ENCODE peak calls at places on chromosome X, in five cellular contexts. Z is NT2/D1, L is heart left ventricle, U is A549, X is hepatocyte. T is an unnamed sample.

GRCh38 chrX:153646620-153647373 is at the start of gene DUSP9:
- DNase-seq in X (peak; percentile 72), L (peak; percentile 21), U (peak; percentile 69), Z (no peak), T (peak; percentile 18)

GRCh38 chrX:57156397-57157049 is 19.3 kb upstream of the SPIN2A start:
- DNase-seq in X (peak; percentile 50), Z (peak; percentile 44), U (no peak), L (no peak), T (no peak)

GRCh38 chrX:45632506-45632905 is 431.8 kb upstream of the DIPK2B start:
- DNase-seq in X (no peak), Z (no peak), L (no peak), U (no peak), T (no peak)

GRCh38 chrX:9717376-9717775 is 48.3 kb downstream of the GPR143 start:
- DNase-seq in U (no peak), Z (no peak), X (no peak), L (no peak), T (no peak)

GRCh38 chrX:68801737-68802290 is 27.0 kb upstream of the EFNB1 start:
- DNase-seq in L (no peak), X (no peak), U (no peak), Z (no peak), T (no peak)

GRCh38 chrX:1906028-1906427 is 291.2 kb downstream of the ASMT start:
- DNase-seq in X (no peak), Z (no peak), L (no peak), U (no peak), T (no peak)

GRCh38 chrX:145848451-145848850 is 30.8 kb downstream of the SLITRK2 start:
- DNase-seq in X (peak; percentile 20), U (no peak), Z (no peak), L (no peak), T (no peak)

GRCh38 chrX:95076449-95076848 is 1402.4 kb downstream of the FAM133A start:
- DNase-seq in L (no peak), Z (no peak), X (peak; percentile 43), U (no peak), T (no peak)

GRCh38 chrX:115189646-115190635 is 731 bp downstream of the RBMXL3 start:
- DNase-seq in X (no peak), L (no peak), Z (no peak), U (no peak), T (peak; percentile 14)

GRCh38 chrX:30577362-30577961 is at the start of gene TASL:
- DNase-seq in X (no peak), U (no peak), Z (no peak), L (no peak), T (no peak)

GRCh38 chrX:1462596-1463251 is 10.0 kb upstream of the ASMTL start:
- DNase-seq in X (peak; percentile 66), Z (no peak), L (peak; percentile 58), U (no peak), T (no peak)

GRCh38 chrX:119145241-119145653 is 17.6 kb upstream of the KIAA1210 start:
- DNase-seq in X (peak; percentile 26), Z (peak; percentile 2), L (no peak), U (peak; percentile 20), T (no peak)

GRCh38 chrX:45479835-45480422 is 279.3 kb upstream of the DIPK2B start:
- DNase-seq in Z (no peak), U (peak; percentile 55), X (peak; percentile 13), L (no peak), T (no peak)

GRCh38 chrX:80139564-80139963 is 125.0 kb downstream of the TBX22 start:
- DNase-seq in L (no peak), U (no peak), Z (no peak), X (no peak), T (no peak)

GRCh38 chrX:43822015-43822414 is 60.2 kb downstream of the MAOB start:
- DNase-seq in U (no peak), L (no peak), Z (no peak), X (no peak), T (no peak)

GRCh38 chrX:120549483-120550452 is 11.0 kb downstream of the CUL4B start:
- DNase-seq in U (peak; percentile 73), Z (no peak), L (peak; percentile 29), X (peak; percentile 53), T (no peak)

GRCh38 chrX:21961142-21961541 is 20.6 kb downstream of the SMS start:
- DNase-seq in Z (no peak), L (no peak), U (no peak), X (no peak), T (no peak)

GRCh38 chrX:21958187-21958586 is 17.7 kb downstream of the SMS start:
- DNase-seq in U (no peak), L (no peak), Z (no peak), X (no peak), T (no peak)

GRCh38 chrX:21960569-21960968 is 20.1 kb downstream of the SMS start:
- DNase-seq in U (no peak), Z (no peak), X (no peak), L (no peak), T (peak; percentile 46)

GRCh38 chrX:21958888-21959287 is 18.4 kb downstream of the SMS start:
- DNase-seq in U (no peak), Z (no peak), L (no peak), X (no peak), T (no peak)

DNA sequence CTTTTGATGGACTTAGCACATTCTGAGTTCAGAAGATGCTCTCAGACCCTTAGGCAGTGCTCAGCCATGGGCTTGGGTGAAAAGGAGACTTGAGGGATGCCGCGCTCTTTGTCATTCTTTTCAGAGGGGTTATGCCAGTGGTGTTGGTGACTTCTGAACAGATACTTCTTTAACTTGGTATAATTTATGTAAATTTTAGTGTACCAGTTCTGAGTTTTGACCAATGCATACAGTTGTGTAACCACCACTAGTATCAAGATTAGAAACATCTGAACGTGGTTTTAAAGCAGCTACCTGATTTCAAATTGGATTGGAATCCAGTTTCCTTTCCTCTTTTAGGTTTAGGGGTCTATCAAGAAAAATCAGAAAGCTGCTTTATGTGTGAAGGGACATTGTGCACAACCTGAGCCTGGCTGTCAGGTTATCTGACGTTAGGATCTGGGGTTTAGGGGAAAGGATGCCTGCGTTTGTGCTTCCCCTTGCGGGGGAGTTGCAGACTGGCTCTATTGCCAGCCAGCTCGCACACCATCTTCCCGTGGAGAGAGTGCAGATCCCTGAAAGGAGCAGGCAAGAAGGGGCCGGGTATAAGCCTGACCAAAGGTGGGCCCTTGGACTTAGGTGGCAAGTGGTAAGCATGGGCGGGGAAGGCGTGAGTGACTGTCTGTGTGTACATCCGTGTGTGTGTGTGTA is 19.0 kb downstream of the SMS start:
- DNase-seq in L (no peak), X (no peak), U (no peak), Z (no peak), T (no peak)
- H3K4me1 ChIP-seq in L (peaks cover 8% of the 10 kb centered on the region), X (peaks cover 8% of the 10 kb centered on the region), U (peaks cover 21% of the 10 kb centered on the region), Z (no peaks in the 10 kb centered on the region), T (peaks cover 37% of the 10 kb centered on the region)

DNA sequence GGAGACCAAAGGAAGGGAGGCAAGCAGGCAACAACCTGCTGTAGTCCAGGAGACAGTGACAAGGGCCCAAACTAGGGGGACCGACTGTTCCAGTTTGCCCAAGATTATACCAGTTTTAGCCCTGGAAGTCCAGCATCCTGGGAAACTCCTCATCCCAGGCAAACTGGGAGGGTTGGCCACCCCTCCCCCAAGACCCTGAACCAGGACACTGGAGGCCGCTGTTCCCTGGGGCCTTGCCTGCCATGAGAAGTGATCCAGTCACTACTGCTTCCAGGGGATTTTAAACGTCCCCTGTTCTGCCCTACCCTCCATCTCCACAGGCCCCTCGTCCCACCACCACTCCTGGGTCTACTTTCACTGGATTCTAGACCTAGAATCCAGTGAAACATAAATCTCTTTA is 4.3 kb upstream of the DGAT2L6 start:
- DNase-seq in Z (no peak), L (no peak), U (no peak), X (no peak), T (no peak)
- H3K4me1 ChIP-seq in Z (peaks cover 8% of the 10 kb centered on the region), L (peaks cover 5% of the 10 kb centered on the region), U (peaks cover 32% of the 10 kb centered on the region), X (peaks cover under 1% of the 10 kb centered on the region), T (no peaks in the 10 kb centered on the region)

GRCh38 chrX:19907794-19908193 is 20.4 kb upstream of the SH3KBP1 start:
- DNase-seq in L (no peak), X (no peak), Z (no peak), U (no peak), T (no peak)

GRCh38 chrX:19906293-19906692 is 18.9 kb upstream of the SH3KBP1 start:
- DNase-seq in X (no peak), Z (no peak), L (no peak), U (no peak), T (no peak)

GRCh38 chrX:19904778-19905367 is 17.5 kb upstream of the SH3KBP1 start:
- DNase-seq in L (no peak), Z (no peak), X (peak; percentile 36), U (peak; percentile 58), T (no peak)

GRCh38 chrX:19911784-19912183 is 24.4 kb upstream of the SH3KBP1 start:
- DNase-seq in U (no peak), Z (no peak), L (no peak), X (no peak), T (no peak)

DNA sequence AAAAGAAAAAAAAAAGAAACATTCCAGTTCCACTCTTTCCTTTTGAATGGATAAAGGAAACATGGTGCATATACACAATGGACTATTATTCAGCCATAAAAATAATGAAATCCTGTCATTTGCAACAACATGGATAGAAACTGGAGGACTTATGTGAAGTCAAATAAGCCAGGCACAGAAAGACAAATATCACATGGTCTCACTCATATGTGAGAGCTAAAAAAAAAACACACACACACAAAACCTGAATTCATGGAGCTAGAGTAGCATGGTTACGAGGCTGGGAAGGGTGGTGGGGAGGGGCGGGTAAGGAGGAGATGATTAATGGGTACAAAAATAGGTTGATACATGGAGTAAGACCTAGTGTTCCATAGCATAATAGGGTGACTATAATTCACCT is 22.4 kb upstream of the SH3KBP1 start:
- DNase-seq in Z (no peak), U (no peak), X (no peak), L (no peak), T (no peak)
- H3K4me1 ChIP-seq in Z (no peaks in the 10 kb centered on the region), U (peaks cover 6% of the 10 kb centered on the region), X (no peaks in the 10 kb centered on the region), L (no peaks in the 10 kb centered on the region), T (no peaks in the 10 kb centered on the region)

DNA sequence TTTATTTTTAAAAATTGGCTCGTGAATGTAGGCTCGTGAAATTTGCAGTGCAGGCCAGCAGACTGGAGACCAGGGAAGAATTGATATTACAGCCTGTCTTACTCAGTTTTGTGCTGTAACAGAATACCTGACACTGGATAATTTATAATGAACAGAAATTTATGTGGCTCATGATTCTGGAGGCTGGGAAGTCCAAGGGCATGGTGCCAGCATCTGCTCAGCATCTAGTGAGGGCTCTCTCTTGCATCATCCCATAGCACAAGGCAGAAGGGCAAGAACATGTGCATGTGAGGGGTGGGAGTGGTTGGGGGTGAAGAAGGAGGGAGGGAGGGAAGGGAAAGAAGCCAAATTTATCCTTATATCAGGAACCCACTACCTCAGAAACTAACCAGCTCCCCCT is 13.7 kb upstream of the CLTRN start:
- DNase-seq in X (no peak), L (no peak), U (no peak), Z (no peak), T (no peak)
- H3K4me1 ChIP-seq in X (no peaks in the 10 kb centered on the region), L (peaks cover 16% of the 10 kb centered on the region), U (peaks cover 14% of the 10 kb centered on the region), Z (no peaks in the 10 kb centered on the region), T (peaks cover 6% of the 10 kb centered on the region)

GRCh38 chrX:66021758-66022741 is 17.8 kb downstream of the VSIG4 start:
- DNase-seq in L (no peak), U (no peak), Z (no peak), X (no peak), T (no peak)
- H3K4me1 ChIP-seq in L (no peaks in the 10 kb centered on the region), U (no peaks in the 10 kb centered on the region), Z (no peaks in the 10 kb centered on the region), X (peaks cover 3% of the 10 kb centered on the region), T (no peaks in the 10 kb centered on the region)

GRCh38 chrX:100645106-100645505 is 1.1 kb downstream of the SRPX2 start:
- DNase-seq in L (no peak), U (no peak), Z (no peak), X (no peak), T (no peak)
- H3K4me1 ChIP-seq in L (no peaks in the 10 kb centered on the region), U (peaks cover 72% of the 10 kb centered on the region), Z (peaks cover 4% of the 10 kb centered on the region), X (peaks cover 45% of the 10 kb centered on the region), T (peaks cover 11% of the 10 kb centered on the region)